ENCODE peak calls at places on chromosome 2, in seven cellular contexts. One of them, this sample, is unnamed.

GRCh38 chr2:97774425-97774824 is 61.0 kb downstream of the ZAP70 start:
- DNase-seq in GM12891: no peak
- DNase-seq in mesendoderm: peak
- DNase-seq in NCI-H748 treated with DMSO at 0.1 percent for 48 hours: no peak
- DNase-seq in left ventricle myocardium superior: no peak
- DNase-seq in naive thymus-derived CD8-positive, alpha-beta T cell: no peak
- DNase-seq in left cardiac atrium: no peak
- DNase-seq in this sample: no peak

GRCh38 chr2:210558708-210559107 is 2.3 kb downstream of the CPS1 start:
- DNase-seq in GM12891: no peak
- DNase-seq in mesendoderm: no peak
- DNase-seq in NCI-H748 treated with DMSO at 0.1 percent for 48 hours: no peak
- DNase-seq in left ventricle myocardium superior: no peak
- DNase-seq in naive thymus-derived CD8-positive, alpha-beta T cell: no peak
- DNase-seq in left cardiac atrium: no peak
- DNase-seq in this sample: no peak

GRCh38 chr2:31476511-31477171 is 62.1 kb upstream of the XDH start:
- DNase-seq in GM12891: no peak
- DNase-seq in mesendoderm: no peak
- DNase-seq in NCI-H748 treated with DMSO at 0.1 percent for 48 hours: no peak
- DNase-seq in left ventricle myocardium superior: no peak
- DNase-seq in naive thymus-derived CD8-positive, alpha-beta T cell: no peak
- DNase-seq in left cardiac atrium: no peak
- DNase-seq in this sample: no peak

GRCh38 chr2:113861740-113862139 is 28.1 kb upstream of the ACTR3 start:
- DNase-seq in GM12891: no peak
- DNase-seq in mesendoderm: no peak
- DNase-seq in NCI-H748 treated with DMSO at 0.1 percent for 48 hours: no peak
- DNase-seq in left ventricle myocardium superior: no peak
- DNase-seq in naive thymus-derived CD8-positive, alpha-beta T cell: no peak
- DNase-seq in left cardiac atrium: no peak
- DNase-seq in this sample: no peak

GRCh38 chr2:53558867-53559266 is 208.7 kb upstream of the CHAC2 start:
- DNase-seq in GM12891: no peak
- DNase-seq in mesendoderm: no peak
- DNase-seq in NCI-H748 treated with DMSO at 0.1 percent for 48 hours: no peak
- DNase-seq in left ventricle myocardium superior: no peak
- DNase-seq in naive thymus-derived CD8-positive, alpha-beta T cell: no peak
- DNase-seq in left cardiac atrium: no peak
- DNase-seq in this sample: no peak

GRCh38 chr2:20052872-20053281 is 1.4 kb upstream of the LAPTM4A start:
- DNase-seq in GM12891: no peak
- DNase-seq in mesendoderm: no peak
- DNase-seq in NCI-H748 treated with DMSO at 0.1 percent for 48 hours: peak
- DNase-seq in left ventricle myocardium superior: peak
- DNase-seq in naive thymus-derived CD8-positive, alpha-beta T cell: no peak
- DNase-seq in left cardiac atrium: peak
- DNase-seq in this sample: no peak

GRCh38 chr2:40158781-40159180 is 293.1 kb downstream of the SLC8A1 start:
- DNase-seq in GM12891: no peak
- DNase-seq in mesendoderm: no peak
- DNase-seq in NCI-H748 treated with DMSO at 0.1 percent for 48 hours: no peak
- DNase-seq in left ventricle myocardium superior: no peak
- DNase-seq in naive thymus-derived CD8-positive, alpha-beta T cell: no peak
- DNase-seq in left cardiac atrium: no peak
- DNase-seq in this sample: no peak

GRCh38 chr2:178279142-178279541 is 84.8 kb downstream of the OSBPL6 start:
- DNase-seq in GM12891: no peak
- DNase-seq in mesendoderm: peak
- DNase-seq in NCI-H748 treated with DMSO at 0.1 percent for 48 hours: no peak
- DNase-seq in left ventricle myocardium superior: no peak
- DNase-seq in naive thymus-derived CD8-positive, alpha-beta T cell: no peak
- DNase-seq in left cardiac atrium: no peak
- DNase-seq in this sample: no peak

GRCh38 chr2:144052103-144052502 is 467.8 kb downstream of the ZEB2 start:
- DNase-seq in GM12891: no peak
- DNase-seq in mesendoderm: no peak
- DNase-seq in NCI-H748 treated with DMSO at 0.1 percent for 48 hours: no peak
- DNase-seq in left ventricle myocardium superior: no peak
- DNase-seq in naive thymus-derived CD8-positive, alpha-beta T cell: no peak
- DNase-seq in left cardiac atrium: no peak
- DNase-seq in this sample: no peak

GRCh38 chr2:37573818-37574388 is 97.5 kb downstream of the CDC42EP3 start:
- DNase-seq in GM12891: no peak
- DNase-seq in mesendoderm: no peak
- DNase-seq in NCI-H748 treated with DMSO at 0.1 percent for 48 hours: no peak
- DNase-seq in left ventricle myocardium superior: no peak
- DNase-seq in naive thymus-derived CD8-positive, alpha-beta T cell: no peak
- DNase-seq in left cardiac atrium: no peak
- DNase-seq in this sample: no peak

GRCh38 chr2:37415128-37415817 is 70.8 kb downstream of the QPCT start:
- DNase-seq in GM12891: no peak
- DNase-seq in mesendoderm: peak
- DNase-seq in NCI-H748 treated with DMSO at 0.1 percent for 48 hours: peak
- DNase-seq in left ventricle myocardium superior: no peak
- DNase-seq in naive thymus-derived CD8-positive, alpha-beta T cell: no peak
- DNase-seq in left cardiac atrium: no peak
- DNase-seq in this sample: no peak

GRCh38 chr2:207256476-207257207 is 90.9 kb upstream of the KLF7 start:
- DNase-seq in GM12891: no peak
- DNase-seq in mesendoderm: peak
- DNase-seq in NCI-H748 treated with DMSO at 0.1 percent for 48 hours: no peak
- DNase-seq in left ventricle myocardium superior: no peak
- DNase-seq in naive thymus-derived CD8-positive, alpha-beta T cell: no peak
- DNase-seq in left cardiac atrium: no peak
- DNase-seq in this sample: no peak

GRCh38 chr2:153606623-153607022 is 128.1 kb upstream of the RPRM start:
- DNase-seq in GM12891: no peak
- DNase-seq in mesendoderm: no peak
- DNase-seq in NCI-H748 treated with DMSO at 0.1 percent for 48 hours: no peak
- DNase-seq in left ventricle myocardium superior: no peak
- DNase-seq in naive thymus-derived CD8-positive, alpha-beta T cell: no peak
- DNase-seq in left cardiac atrium: no peak
- DNase-seq in this sample: no peak

GRCh38 chr2:195486987-195487644 is 169.9 kb upstream of the SLC39A10 start:
- DNase-seq in GM12891: no peak
- DNase-seq in mesendoderm: peak
- DNase-seq in NCI-H748 treated with DMSO at 0.1 percent for 48 hours: no peak
- DNase-seq in left ventricle myocardium superior: no peak
- DNase-seq in naive thymus-derived CD8-positive, alpha-beta T cell: no peak
- DNase-seq in left cardiac atrium: no peak
- DNase-seq in this sample: no peak

GRCh38 chr2:58261215-58261614 is 20.1 kb upstream of the FANCL start:
- DNase-seq in GM12891: no peak
- DNase-seq in mesendoderm: no peak
- DNase-seq in NCI-H748 treated with DMSO at 0.1 percent for 48 hours: no peak
- DNase-seq in left ventricle myocardium superior: no peak
- DNase-seq in naive thymus-derived CD8-positive, alpha-beta T cell: no peak
- DNase-seq in left cardiac atrium: no peak
- DNase-seq in this sample: no peak